ENCODE peak calls at places on chromosomes 16 and 17, in nine cellular contexts. K is A549, Q is AG04450, L is heart left ventricle, D is H9, W is heart right ventricle, R is sigmoid colon, S is adrenal gland, O is cardiac muscle cell. J is an unnamed sample.

GRCh38 chr16:14560523-14560922 is 69.5 kb downstream of the PARN start:
- DNase-seq in K (no peak), Q (no peak), L (no peak), D (no peak), W (no peak), R (no peak), S (no peak), O (peak; percentile 58), J (no peak)

GRCh38 chr16:66608241-66609138 is 4.0 kb downstream of the CMTM3 start:
- DNase-seq in K (peak; percentile 85), Q (peak; percentile 71), L (peak; percentile 80), D (peak; percentile 94), W (peak; percentile 88), R (peak; percentile 91), S (peak; percentile 95), O (peak; percentile 93), J (peak; percentile 93)

GRCh38 chr17:43689814-43690213 is 28.1 kb upstream of the MEOX1 start:
- DNase-seq in K (no peak), Q (no peak), L (no peak), D (no peak), W (no peak), R (no peak), S (no peak), O (no peak), J (no peak)

GRCh38 chr17:31499771-31500554 is 108.5 kb downstream of the RAB11FIP4 start:
- DNase-seq in K (no peak), Q (no peak), L (peak; percentile 74), D (peak; percentile 62), W (peak; percentile 71), R (no peak), S (peak; percentile 75), O (peak; percentile 62), J (peak; percentile 39)

GRCh38 chr17:78252111-78252634 is 20.7 kb downstream of the TMEM235 start:
- DNase-seq in K (no peak), Q (no peak), L (no peak), D (peak; percentile 43), W (no peak), R (peak; percentile 66), S (no peak), O (no peak), J (no peak)

GRCh38 chr17:43908111-43908721 is 880 bp upstream of the MPP2 start:
- DNase-seq in K (peak; percentile 56), Q (peak; percentile 18), L (peak; percentile 74), D (peak; percentile 86), W (peak; percentile 67), R (peak; percentile 93), S (peak; percentile 78), O (peak; percentile 78), J (peak; percentile 49)

GRCh38 chr17:77840156-77840555 is 118.3 kb upstream of the TNRC6C start:
- DNase-seq in K (no peak), Q (no peak), L (no peak), D (no peak), W (no peak), R (peak; percentile 37), S (no peak), O (peak; percentile 76), J (no peak)

GRCh38 chr17:81018044-81018802 is 16.7 kb upstream of the BAIAP2 start:
- DNase-seq in K (no peak), Q (no peak), L (no peak), D (no peak), W (no peak), R (peak; percentile 74), S (no peak), O (peak; percentile 62), J (no peak)

GRCh38 chr16:3767333-3767977 is 50.1 kb upstream of the TRAP1 start:
- DNase-seq in K (no peak), Q (no peak), L (no peak), D (peak; percentile 2), W (no peak), R (no peak), S (peak; percentile 23), O (no peak), J (no peak)

GRCh38 chr17:74843352-74843627 is 16.4 kb downstream of the GRIN2C start:
- DNase-seq in K (no peak), Q (no peak), L (no peak), D (no peak), W (no peak), R (no peak), S (no peak), O (no peak), J (no peak)

GRCh38 chr17:8122391-8122922 is 1.4 kb downstream of the HES7 start:
- DNase-seq in K (peak; percentile 69), Q (no peak), L (peak; percentile 27), D (peak; percentile 75), W (no peak), R (no peak), S (no peak), O (no peak), J (no peak)

GRCh38 chr17:82399030-82399429 is 19.1 kb upstream of the HEXD start:
- DNase-seq in K (no peak), Q (no peak), L (peak; percentile 38), D (no peak), W (no peak), R (no peak), S (no peak), O (peak; percentile 55), J (no peak)

DNA sequence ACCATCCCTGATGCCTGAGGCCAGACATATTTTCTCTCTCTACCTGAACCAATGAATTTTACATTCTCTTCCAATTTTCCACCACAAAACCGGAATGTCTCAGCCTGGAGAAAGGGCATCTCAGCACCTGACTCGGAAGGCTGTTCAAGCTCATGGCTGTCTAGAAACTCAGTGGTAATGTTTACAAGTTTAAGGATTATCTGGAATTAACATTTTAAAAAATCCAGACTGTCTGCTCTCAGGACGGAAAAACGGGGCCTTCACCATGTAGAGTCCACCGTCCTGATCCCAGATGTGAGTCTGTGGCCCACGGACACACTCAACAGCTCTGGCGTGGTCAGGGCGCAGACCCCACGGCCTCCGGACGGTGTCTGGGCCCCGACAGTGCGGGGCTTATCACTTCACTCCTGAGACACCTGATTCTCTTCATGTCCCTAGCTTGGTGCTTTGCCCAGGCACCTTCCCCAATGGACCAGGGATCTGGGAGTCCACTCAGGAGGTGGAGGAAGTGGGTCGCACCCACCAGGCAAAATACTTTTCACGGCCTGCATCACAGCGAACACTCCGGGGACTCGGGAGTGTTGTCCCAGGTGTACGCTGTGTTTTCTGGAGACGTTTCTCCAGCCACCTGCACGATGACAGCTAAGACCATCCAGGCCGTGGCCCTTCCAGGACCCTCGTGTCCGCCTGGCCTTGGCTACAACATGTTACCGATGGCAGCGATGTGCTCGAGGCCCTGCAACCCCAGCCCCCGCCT is 101.5 kb downstream of the ZNF778 start:
- DNase-seq in K (no peak), Q (no peak), L (no peak), D (no peak), W (peak; percentile 9), R (no peak), S (no peak), O (no peak), J (no peak)
- H3K27ac ChIP-seq in K (peak overlapping the region; percentile 99), Q (peak overlapping the region; percentile 96), L (peak overlapping the region; percentile 84), D (no peak overlapping the region), W (peak overlapping the region; percentile 75), R (peak overlapping the region; percentile 29), S (peak overlapping the region; percentile 95), O (peak overlapping the region; percentile 88), J (peak overlapping the region; percentile 97)

GRCh38 chr16:28915181-28915580 is 9.9 kb downstream of the RABEP2 start:
- DNase-seq in K (peak; percentile 41), Q (no peak), L (no peak), D (no peak), W (no peak), R (no peak), S (no peak), O (peak; percentile 43), J (no peak)
- TF ChIP-seq CTCF in K (no peak), Q (no peak), L (no peak), D (no peak), W (no peak), R (no peak), S (no peak), O (no peak), J (no peak)

GRCh38 chr17:2214887-2215615 is 88.5 kb downstream of the SMG6 start:
- DNase-seq in K (no peak), Q (no peak), L (peak; percentile 70), D (no peak), W (peak; percentile 64), R (peak; percentile 85), S (peak; percentile 66), O (peak; percentile 84), J (no peak)

GRCh38 chr17:2212328-2212981 is 91.1 kb downstream of the SMG6 start:
- DNase-seq in K (no peak), Q (no peak), L (peak; percentile 50), D (no peak), W (no peak), R (peak; percentile 89), S (peak; percentile 65), O (peak; percentile 77), J (no peak)

GRCh38 chr17:2214047-2214717 is 89.4 kb downstream of the SMG6 start:
- DNase-seq in K (no peak), Q (peak; percentile 73), L (peak; percentile 52), D (no peak), W (peak; percentile 47), R (peak; percentile 83), S (peak; percentile 88), O (peak; percentile 94), J (peak; percentile 41)

GRCh38 chr17:2211661-2212327 is 91.8 kb downstream of the SMG6 start:
- DNase-seq in K (no peak), Q (no peak), L (no peak), D (no peak), W (no peak), R (no peak), S (peak; percentile 34), O (no peak), J (no peak)

DNA sequence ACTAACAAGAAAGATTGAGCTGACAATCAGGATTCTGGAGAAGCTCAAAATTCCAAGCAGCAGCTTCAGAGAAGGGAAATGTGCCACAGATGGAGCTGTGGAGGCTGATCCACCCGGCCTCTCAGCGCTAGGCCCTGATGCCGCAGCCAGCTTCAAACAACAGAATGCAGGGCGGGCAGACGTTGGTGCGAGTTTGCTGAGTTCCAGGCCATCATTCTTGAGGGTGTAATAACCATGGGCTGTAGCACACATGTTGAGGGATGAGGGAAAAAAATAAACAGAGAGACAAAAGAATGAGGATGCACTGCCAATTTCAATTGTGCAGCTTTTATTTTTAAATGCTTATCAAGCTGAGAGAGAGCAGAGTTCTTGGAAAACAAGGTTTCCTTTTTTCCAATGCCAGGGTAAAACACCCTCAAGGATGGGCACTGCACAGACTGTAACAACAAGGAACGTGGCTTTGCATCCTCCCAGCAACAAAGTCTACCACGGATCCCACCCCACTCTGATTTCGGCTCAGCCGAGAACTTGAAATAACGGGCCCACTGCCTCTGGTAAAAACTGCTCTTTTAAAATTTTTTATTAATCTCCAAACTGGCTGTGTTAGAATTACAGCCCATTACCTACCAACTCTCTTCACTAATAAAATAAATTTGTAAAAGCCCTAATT is 90.2 kb downstream of the SMG6 start:
- DNase-seq in K (no peak), Q (no peak), L (peak; percentile 28), D (no peak), W (no peak), R (peak; percentile 72), S (peak; percentile 63), O (peak; percentile 51), J (no peak)
- H3K27ac ChIP-seq in K (no peak overlapping the region), Q (peak overlapping the region; percentile 100), L (peak overlapping the region; percentile 74), D (no peak overlapping the region), W (peak overlapping the region; percentile 97), R (peak overlapping the region; percentile 86), S (peak overlapping the region; percentile 95), O (peak overlapping the region; percentile 96), J (no peak overlapping the region)

DNA sequence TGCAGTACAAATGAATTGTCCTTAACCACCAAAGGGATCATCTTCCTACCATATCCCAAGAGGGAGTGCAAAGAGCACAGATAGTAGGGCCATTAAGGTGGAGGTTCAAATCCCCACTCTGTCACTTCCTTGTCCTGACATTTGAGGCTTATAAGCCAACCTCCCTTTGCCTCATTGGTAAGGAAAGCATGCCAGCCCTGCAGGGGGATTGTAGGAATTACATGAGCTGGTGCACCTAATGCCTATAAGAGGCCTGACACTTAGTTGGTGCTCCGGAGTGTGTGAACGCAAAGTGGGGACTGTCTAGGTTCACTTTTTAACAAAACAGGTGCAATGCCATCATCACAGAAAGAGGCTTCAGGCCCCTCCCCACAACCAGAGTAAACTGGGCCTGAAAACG is 374.4 kb downstream of the SNX29 start:
- DNase-seq in K (peak; percentile 12), Q (no peak), L (no peak), D (peak; percentile 38), W (no peak), R (no peak), S (no peak), O (no peak), J (no peak)
- TF ChIP-seq CTCF in K (no peak), Q (no peak), L (no peak), D (peak; percentile 50), W (no peak), R (no peak), S (no peak), O (no peak), J (no peak)